ENCODE peak calls at places on chromosomes 13 and 19, in five cellular contexts. Z is HCT116, L is transverse colon, H is upper lobe of left lung, W is lower leg skin. M is an unnamed sample.

GRCh38 chr13:104580931-104581330 is 1514.7 kb upstream of the SLC10A2 start:
- DNase-seq in H (no peak), L (no peak), Z (no peak), W (no peak), M (no peak)

GRCh38 chr13:26759156-26759906 is 1.3 kb downstream of the GPR12 start:
- DNase-seq in Z (no peak), H (no peak), W (no peak), L (no peak), M (no peak)

GRCh38 chr13:43686557-43686956 is 100.2 kb downstream of the ENOX1 start:
- DNase-seq in Z (no peak), H (no peak), W (peak; percentile 24), L (no peak), M (no peak)

GRCh38 chr19:58182577-58182988 is 278 bp upstream of the ZNF274 start:
- DNase-seq in W (peak; percentile 89), Z (no peak), L (no peak), H (no peak), M (no peak)

GRCh38 chr13:49044008-49044407 is 68.3 kb downstream of the FNDC3A start:
- DNase-seq in L (no peak), Z (no peak), H (no peak), W (no peak), M (no peak)

GRCh38 chr19:16118489-16119033 is 6.9 kb downstream of the RAB8A start:
- DNase-seq in L (peak; percentile 76), Z (no peak), H (no peak), W (no peak), M (no peak)

GRCh38 chr13:38386421-38386820 is 36.8 kb downstream of the UFM1 start:
- DNase-seq in Z (no peak), L (no peak), H (no peak), W (no peak), M (no peak)

GRCh38 chr13:86856996-86857395 is 814.2 kb upstream of the SLITRK5 start:
- DNase-seq in L (no peak), Z (peak; percentile 47), H (no peak), W (no peak), M (no peak)

GRCh38 chr19:35806597-35806996 is 6.0 kb downstream of the PRODH2 start:
- DNase-seq in W (no peak), H (peak; percentile 70), Z (no peak), L (no peak), M (no peak)

GRCh38 chr19:48596679-48597465 is 9.7 kb upstream of the SPACA4 start:
- DNase-seq in Z (no peak), H (peak; percentile 64), L (no peak), W (no peak), M (no peak)

GRCh38 chr13:113796948-113797676 is 38.1 kb downstream of the TMEM255B start:
- DNase-seq in Z (no peak), W (no peak), H (peak; percentile 77), L (no peak), M (no peak)

GRCh38 chr13:27583645-27584044 is 36.7 kb downstream of the LNX2 start:
- DNase-seq in Z (no peak), L (no peak), H (no peak), W (no peak), M (no peak)

GRCh38 chr13:19864018-19864338 is 529 bp upstream of the ZMYM5 start:
- DNase-seq in W (no peak), L (peak; percentile 76), H (peak; percentile 95), Z (no peak), M (peak; percentile 90)

GRCh38 chr19:11434703-11435056 is 241 bp downstream of the ODAD3 start:
- DNase-seq in H (peak; percentile 81), W (no peak), L (no peak), Z (no peak), M (no peak)

GRCh38 chr13:111051656-111052232 is 63.4 kb upstream of the ARHGEF7 start:
- DNase-seq in L (no peak), Z (no peak), W (no peak), H (no peak), M (no peak)

GRCh38 chr19:18910801-18911436 is 8.3 kb downstream of the COPE start:
- DNase-seq in L (no peak), H (peak; percentile 51), Z (no peak), W (no peak), M (no peak)
- TF ChIP-seq POLR2A in L (no peak), H (no peak), Z (no peak), W (no peak), M (no peak)

GRCh38 chr13:46140044-46140443 is 35.2 kb upstream of the CPB2 start:
- DNase-seq in Z (no peak), W (no peak), L (no peak), H (no peak), M (no peak)

GRCh38 chr13:46143239-46143701 is 38.4 kb upstream of the CPB2 start:
- DNase-seq in H (no peak), W (no peak), L (no peak), Z (no peak), M (no peak)

GRCh38 chr13:46146898-46147297 is 35.1 kb downstream of the LCP1 start:
- DNase-seq in Z (no peak), H (peak; percentile 21), L (no peak), W (no peak), M (peak; percentile 22)

GRCh38 chr13:46145950-46146349 is 36.0 kb downstream of the LCP1 start:
- DNase-seq in H (no peak), W (no peak), Z (no peak), L (no peak), M (no peak)

GRCh38 chr13:46142692-46143238 is 37.9 kb upstream of the CPB2 start:
- DNase-seq in W (no peak), H (no peak), L (no peak), Z (no peak), M (no peak)
- TF ChIP-seq POLR2A in W (no peak), H (no peak), L (no peak), Z (no peak), M (no peak)

GRCh38 chr19:751501-752341 is 809 bp downstream of the MISP start:
- DNase-seq in Z (no peak), L (peak; percentile 91), H (peak; percentile 77), W (no peak), M (no peak)
- TF ChIP-seq POLR2A in Z (no peak), L (peak; percentile 83), H (no peak), W (no peak), M (no peak)

GRCh38 chr13:45174478-45174877 is 26.4 kb downstream of the KCTD4 start:
- DNase-seq in Z (no peak), H (no peak), W (no peak), L (no peak), M (no peak)

GRCh38 chr13:45180303-45180702 is 20.5 kb downstream of the KCTD4 start:
- DNase-seq in L (no peak), Z (no peak), W (no peak), H (no peak), M (no peak)

GRCh38 chr13:45179428-45179827 is 21.4 kb downstream of the KCTD4 start:
- DNase-seq in W (no peak), H (no peak), Z (no peak), L (no peak), M (no peak)

GRCh38 chr13:45180713-45181601 is 19.9 kb downstream of the KCTD4 start:
- DNase-seq in H (no peak), Z (no peak), W (no peak), L (no peak), M (peak; percentile 12)

DNA sequence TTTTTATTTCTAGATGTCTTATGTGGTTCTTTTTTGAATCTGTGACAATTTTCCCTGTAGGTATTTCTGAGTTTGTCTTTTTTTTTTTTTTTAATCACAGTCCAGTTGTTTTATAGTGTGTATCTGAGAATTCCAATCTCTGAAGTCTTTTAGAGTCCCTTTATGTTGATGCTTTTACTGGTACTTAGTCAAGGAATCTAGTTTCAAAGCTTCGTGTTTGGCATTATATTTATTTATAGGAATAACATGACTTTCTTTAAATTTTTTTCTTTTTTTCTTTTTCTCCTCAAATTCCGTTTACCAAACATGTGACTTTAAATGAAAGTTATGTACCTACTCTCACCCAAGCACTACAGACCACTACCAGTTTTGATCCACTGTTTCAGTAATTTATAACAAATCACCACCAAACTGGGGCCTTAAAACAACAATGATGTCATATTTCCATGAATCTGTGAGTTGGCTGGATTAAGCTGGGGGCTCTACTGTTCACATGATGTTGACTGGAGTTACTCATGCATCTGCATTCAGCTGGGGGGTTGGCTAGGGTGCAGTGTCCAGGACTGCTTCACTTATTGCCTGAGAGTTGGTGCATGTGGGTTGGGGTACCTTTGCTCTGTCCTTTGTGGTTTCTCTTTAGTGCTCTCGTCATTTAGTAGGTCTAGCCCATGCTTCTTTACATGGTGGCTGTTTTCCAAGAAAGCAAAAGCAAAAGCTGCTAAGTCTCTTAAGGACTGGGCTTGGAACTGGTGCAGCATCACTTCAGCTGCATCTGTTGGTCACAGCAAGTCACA is 22.3 kb downstream of the KCTD4 start:
- DNase-seq in Z (no peak), W (no peak), L (no peak), H (no peak), M (no peak)
- TF ChIP-seq POLR2A in Z (no peak), W (no peak), L (no peak), H (no peak), M (no peak)

GRCh38 chr19:13774217-13775191 is at the start of gene C19orf53:
- DNase-seq in Z (peak; percentile 80), L (peak; percentile 92), H (peak; percentile 93), W (peak; percentile 89), M (peak; percentile 94)
- TF ChIP-seq POLR2A in Z (peak; percentile 68), L (peak; percentile 96), H (peak; percentile 68), W (no peak), M (peak; percentile 94)

GRCh38 chr19:45125975-45126493 is 33.1 kb downstream of the PPP1R37 start:
- DNase-seq in Z (peak; percentile 24), W (peak; percentile 35), H (no peak), L (peak; percentile 85), M (peak; percentile 78)
- TF ChIP-seq POLR2A in Z (no peak), W (no peak), H (no peak), L (no peak), M (no peak)

GRCh38 chr19:56403764-56404704 is at the start of gene ZNF583:
- DNase-seq in L (peak; percentile 95), W (peak; percentile 93), H (peak; percentile 99), Z (no peak), M (peak; percentile 97)
- TF ChIP-seq POLR2A in L (no peak), W (no peak), H (peak; percentile 16), Z (no peak), M (peak; percentile 49)